ENCODE peak calls at places on chromosomes 2 and 18, in four cellular contexts. One of them, this sample, is unnamed.

GRCh38 chr2:121382744-121383143 is 97.7 kb upstream of the TFCP2L1 start:
- DNase-seq in HFFc6: no peak
- DNase-seq in transverse colon: no peak
- DNase-seq in NCI-H1092: no peak
- DNase-seq in this sample: no peak

GRCh38 chr18:35110554-35111058 is 69.4 kb downstream of the MAPRE2 start:
- DNase-seq in HFFc6: no peak
- DNase-seq in transverse colon: no peak
- DNase-seq in NCI-H1092: no peak
- DNase-seq in this sample: no peak

GRCh38 chr2:98924038-98924437 is 12.0 kb downstream of the CRACDL start:
- DNase-seq in HFFc6: no peak
- DNase-seq in transverse colon: no peak
- DNase-seq in NCI-H1092: no peak
- DNase-seq in this sample: no peak

GRCh38 chr2:134839649-134840048 is 1.2 kb downstream of the ACMSD start:
- DNase-seq in HFFc6: no peak
- DNase-seq in transverse colon: no peak
- DNase-seq in NCI-H1092: no peak
- DNase-seq in this sample: no peak

GRCh38 chr18:13366541-13366940 is 148.0 kb downstream of the LDLRAD4 start:
- DNase-seq in transverse colon: no peak
- DNase-seq in HFFc6: no peak
- DNase-seq in NCI-H1092: no peak
- DNase-seq in this sample: no peak

GRCh38 chr2:95071856-95072255 is 46.3 kb downstream of the MAL start:
- DNase-seq in HFFc6: no peak
- DNase-seq in NCI-H1092: no peak
- DNase-seq in transverse colon: no peak
- DNase-seq in this sample: no peak

GRCh38 chr18:79944126-79944731 is 7.2 kb downstream of the SLC66A2 start:
- DNase-seq in HFFc6: no peak
- DNase-seq in transverse colon: peak
- DNase-seq in NCI-H1092: peak
- DNase-seq in this sample: no peak

GRCh38 chr18:36412778-36413177 is 115.3 kb downstream of the FHOD3 start:
- DNase-seq in transverse colon: no peak
- DNase-seq in NCI-H1092: no peak
- DNase-seq in HFFc6: peak
- DNase-seq in this sample: no peak

GRCh38 chr2:235031686-235032373 is 80.0 kb downstream of the SH3BP4 start:
- DNase-seq in HFFc6: no peak
- DNase-seq in transverse colon: no peak
- DNase-seq in NCI-H1092: no peak
- DNase-seq in this sample: no peak